ENCODE peak calls at places on chromosomes 7 and 10, in four cellular contexts. W, C, F and R are unnamed samples.

GRCh38 chr10:90674927-90675326 is 182.9 kb downstream of the HTR7 start:
- DNase-seq in F (no peak), C (no peak), W (no peak), R (no peak)

GRCh38 chr7:46859963-46860475 is 721.9 kb downstream of the TNS3 start:
- DNase-seq in F (no peak), C (no peak), W (no peak), R (no peak)

GRCh38 chr10:128047991-128048826 is 78.0 kb downstream of the MKI67 start:
- DNase-seq in F (peak; percentile 45), W (no peak), C (no peak), R (no peak)

GRCh38 chr7:159061209-159061608 is 83.5 kb downstream of the VIPR2 start:
- DNase-seq in F (no peak), W (no peak), C (no peak), R (no peak)

GRCh38 chr7:129489491-129489890 is 12.8 kb upstream of the SMKR1 start:
- DNase-seq in F (peak; percentile 12), W (no peak), C (no peak), R (no peak)

GRCh38 chr10:133158756-133159610 is 1.0 kb upstream of the KNDC1 start:
- DNase-seq in W (peak; percentile 23), C (no peak), F (no peak), R (no peak)

GRCh38 chr10:23338155-23338828 is 6.3 kb downstream of the C10orf67 start:
- DNase-seq in F (peak; percentile 60), C (no peak), W (peak; percentile 10), R (no peak)

GRCh38 chr7:149732111-149732561 is 41.3 kb downstream of the ZNF467 start:
- DNase-seq in F (no peak), C (no peak), W (no peak), R (no peak)

GRCh38 chr7:42662862-42663261 is 249.0 kb downstream of the C7orf25 start:
- DNase-seq in F (no peak), C (no peak), W (no peak), R (no peak)

GRCh38 chr7:13981070-13981469 is 8.4 kb downstream of the ETV1 start:
- DNase-seq in W (peak; percentile 74), C (no peak), F (no peak), R (peak; percentile 63)

GRCh38 chr7:81626008-81626407 is 143.8 kb downstream of the HGF start:
- DNase-seq in F (no peak), W (no peak), C (no peak), R (no peak)

GRCh38 chr10:79202188-79203013 is 133.6 kb downstream of the ZMIZ1 start:
- DNase-seq in W (peak; percentile 67), C (no peak), F (peak; percentile 31), R (peak; percentile 52)

GRCh38 chr10:22042557-22043326 is 39.2 kb upstream of the DNAJC1 start:
- DNase-seq in W (peak; percentile 22), C (no peak), F (no peak), R (peak; percentile 14)

GRCh38 chr7:98733036-98733435 is 116.0 kb downstream of the NPTX2 start:
- DNase-seq in W (peak; percentile 91), C (peak; percentile 20), F (peak; percentile 54), R (peak; percentile 81)

GRCh38 chr10:125159932-125160855 is at the start of gene CTBP2:
- DNase-seq in F (no peak), C (no peak), W (peak; percentile 55), R (peak; percentile 72)

GRCh38 chr7:120873367-120873766 is 15.4 kb upstream of the TSPAN12 start:
- DNase-seq in F (no peak), W (no peak), C (no peak), R (no peak)

GRCh38 chr10:4270116-4270515 is 485.1 kb upstream of the KLF6 start:
- DNase-seq in C (no peak), F (no peak), W (no peak), R (no peak)

DNA sequence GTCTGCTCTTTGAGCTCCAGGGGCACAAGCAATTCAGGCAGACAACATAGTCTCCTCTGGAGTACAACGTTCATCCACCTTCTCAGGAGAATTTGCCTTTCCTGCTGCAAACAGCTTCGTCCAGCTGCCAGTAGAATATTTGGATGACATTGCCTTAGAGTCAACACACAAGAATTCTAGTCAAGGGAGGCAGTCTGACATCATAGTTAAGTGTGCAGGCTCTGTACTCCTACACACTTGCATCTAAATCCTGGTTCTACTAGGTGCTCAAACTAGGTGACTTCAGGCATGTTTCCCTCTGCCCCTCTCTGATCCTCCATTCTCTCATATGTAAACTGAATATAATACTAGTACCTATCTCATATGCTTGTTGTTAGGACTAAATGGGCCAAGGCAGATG is 314.8 kb downstream of the HPSE2 start:
- DNase-seq in W (no peak), F (no peak), C (no peak), R (no peak)
- TF ChIP-seq BHLHE40 in W (no peak), F (no peak), C (no peak), R (no peak)

DNA sequence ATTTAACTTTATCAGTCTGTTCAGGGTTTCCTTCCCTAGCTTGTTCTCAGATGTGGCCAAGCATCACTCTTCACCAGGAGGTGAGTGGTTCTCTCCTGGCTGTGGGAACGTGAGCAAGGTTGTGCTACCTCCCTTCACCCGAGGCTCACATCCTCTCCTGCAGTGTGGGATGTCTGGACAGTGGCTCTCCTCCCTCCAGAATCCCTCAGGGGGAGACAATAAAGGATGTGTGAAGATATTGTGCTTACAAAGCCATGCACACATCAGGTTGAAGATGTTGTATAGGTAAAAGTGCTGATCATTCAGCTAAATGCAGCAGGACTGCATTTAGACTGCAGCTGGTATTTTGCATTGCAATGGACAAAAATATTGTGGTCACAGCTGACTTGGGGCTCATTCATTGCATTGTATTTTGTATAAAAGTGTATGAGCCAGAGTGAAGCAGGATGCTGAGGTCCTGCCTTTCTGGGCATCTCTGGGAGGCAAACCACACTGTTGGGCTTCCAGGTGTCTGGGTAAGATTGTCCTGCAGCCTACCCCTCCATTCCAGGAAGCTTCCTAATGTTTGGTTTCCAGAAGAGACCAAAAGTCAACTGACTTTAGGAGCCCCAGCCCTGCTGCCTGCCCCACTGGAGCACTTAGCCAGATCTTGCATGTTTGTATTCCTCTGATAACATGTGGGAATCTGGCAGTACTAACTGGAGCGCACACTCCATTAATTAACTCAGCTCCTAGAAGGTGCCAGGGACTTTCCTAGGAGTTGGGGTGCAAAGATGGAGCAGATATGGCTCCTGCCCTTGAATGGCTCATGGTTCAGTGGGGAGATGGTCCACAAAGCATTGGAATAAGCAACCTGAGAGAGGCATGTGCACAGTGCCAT is 292.5 kb upstream of the ZNF32 start:
- DNase-seq in W (no peak), C (no peak), F (no peak), R (no peak)
- TF ChIP-seq TARDBP in W (no peak), C (no peak), F (no peak), R (no peak)

DNA sequence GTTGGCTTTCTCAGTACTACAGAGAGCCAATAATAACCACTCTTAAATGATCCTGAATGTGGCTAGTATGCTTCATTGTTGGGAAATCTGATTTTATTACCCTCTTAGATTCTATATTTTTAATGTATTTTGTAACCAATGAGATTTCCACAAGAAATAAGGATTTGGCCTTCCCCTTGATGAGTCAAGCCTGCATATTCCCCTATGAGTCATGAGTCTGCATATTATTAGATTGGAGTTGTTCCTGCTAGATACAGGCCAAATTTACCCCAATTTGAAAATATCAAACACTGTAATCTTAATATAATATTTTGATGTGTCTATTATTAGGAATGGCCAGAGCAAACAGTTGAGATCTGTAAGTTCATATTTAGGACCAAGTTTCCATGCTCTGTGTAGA is 793.3 kb downstream of the NRG3 start:
- DNase-seq in W (no peak), F (no peak), C (no peak), R (no peak)
- TF ChIP-seq FOXM1 in W (no peak), F (no peak), C (no peak), R (no peak)

DNA sequence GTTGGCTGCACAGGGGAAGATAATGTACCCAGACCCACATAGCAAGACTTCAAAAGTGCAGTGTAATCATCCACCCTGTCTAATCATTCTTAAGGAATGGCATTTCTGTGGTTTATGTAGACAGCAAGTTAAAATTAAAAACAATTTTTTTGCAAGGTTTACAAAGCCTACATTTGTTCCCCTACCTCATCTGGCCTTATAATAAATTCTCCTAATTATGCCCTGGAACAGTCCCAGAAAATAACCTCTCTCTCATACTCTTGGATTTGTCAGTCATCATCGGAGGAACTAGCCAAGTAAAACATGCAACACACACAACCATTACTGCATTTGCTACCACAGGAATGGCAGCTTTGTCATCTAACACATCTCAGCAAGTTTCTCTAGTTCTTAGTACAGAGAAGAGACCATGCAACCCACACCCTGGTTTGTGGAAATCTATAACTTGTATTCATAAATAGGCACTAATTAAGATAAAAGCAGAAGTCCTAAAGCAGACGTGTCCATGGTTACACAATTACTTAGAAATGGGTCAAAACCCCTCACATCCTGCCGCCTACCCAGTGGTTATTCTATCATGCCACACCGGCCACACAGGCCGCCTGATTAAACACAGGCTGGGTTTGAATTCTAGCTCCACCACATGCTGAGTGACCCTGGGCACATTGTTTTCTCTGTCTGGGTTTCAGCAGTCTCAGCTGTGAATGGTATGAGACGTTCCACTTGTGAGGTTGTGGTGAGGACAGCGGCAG is 19.0 kb downstream of the ABLIM1 start:
- DNase-seq in C (peak; percentile 27), F (no peak), W (no peak), R (no peak)
- TF ChIP-seq BHLHE40 in C (peak; percentile 43), F (no peak), W (no peak), R (no peak)

DNA sequence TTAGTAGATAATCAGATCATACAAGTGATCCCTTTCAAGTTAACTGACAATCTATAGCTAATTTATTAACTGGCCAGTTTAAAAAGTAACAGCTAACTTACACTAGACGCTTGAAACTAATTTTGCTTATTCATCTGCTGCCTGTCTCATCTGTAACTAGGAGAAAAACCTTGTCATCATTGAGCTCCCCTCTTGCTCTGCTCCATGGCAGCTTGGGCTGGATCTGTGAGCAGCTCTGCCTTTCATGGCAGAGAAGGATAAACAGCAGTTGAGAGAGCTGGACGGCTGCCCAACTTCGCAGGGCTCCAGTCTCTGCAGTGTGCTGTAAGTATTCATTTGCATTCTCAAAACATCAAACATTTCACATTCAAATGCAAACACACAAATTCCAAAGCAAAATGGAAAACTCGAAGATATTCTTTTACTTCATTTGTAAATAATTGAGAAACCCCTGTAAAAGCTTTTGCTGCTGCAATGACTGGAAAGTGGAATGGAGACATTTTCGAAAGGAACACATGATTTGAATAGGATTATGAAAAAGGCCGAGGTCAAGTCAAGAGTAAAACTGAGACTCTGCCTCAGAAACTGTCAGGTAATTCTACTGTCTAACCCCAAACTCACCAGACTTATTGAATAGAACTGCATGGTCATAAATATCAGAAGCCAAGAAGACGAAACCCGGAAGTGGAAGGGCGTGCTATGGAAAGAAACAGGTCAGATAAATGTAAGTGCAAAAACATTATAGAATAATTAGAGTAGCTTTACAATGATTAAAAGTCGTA is 17.6 kb downstream of the SLC35B4 start:
- DNase-seq in C (no peak), F (no peak), W (no peak), R (no peak)
- TF ChIP-seq TARDBP in C (no peak), F (no peak), W (no peak), R (no peak)